ENCODE peak calls at places on chromosomes 5 and 9, in seven cellular contexts. M is ELR; D is stimulated activated naive CD8-positive, alpha-beta T cell treated with anti-CD3 and anti-CD28 coated beads, Interleukin-15, amount 100 ng/mL, for 72 hours; X is left ventricle myocardium inferior; L is foreskin keratinocyte; A is NCI-H2107; H is NCI-H2081. J is an unnamed sample.

GRCh38 chr5:566636-567309 is 42.5 kb upstream of the SLC9A3 start:
- DNase-seq in M (no peak), D (no peak), X (no peak), L (no peak), A (no peak), H (no peak), J (no peak)

GRCh38 chr9:108830292-108830691 is 25.5 kb downstream of the ACTL7B start:
- DNase-seq in M (peak), D (no peak), X (no peak), L (peak), A (no peak), H (no peak), J (no peak)

GRCh38 chr9:16515879-16516289 is 354.6 kb downstream of the BNC2 start:
- DNase-seq in M (no peak), D (no peak), X (no peak), L (no peak), A (no peak), H (no peak), J (no peak)

GRCh38 chr5:52789378-52789777 is 1.7 kb downstream of the ITGA1 start:
- DNase-seq in M (no peak), D (no peak), X (no peak), L (no peak), A (no peak), H (no peak), J (no peak)

GRCh38 chr9:14692536-14692917 is 705 bp downstream of the ZDHHC21 start:
- DNase-seq in M (peak), D (no peak), X (no peak), L (no peak), A (no peak), H (peak), J (no peak)

GRCh38 chr5:172713113-172713808 is 57.7 kb downstream of the DUSP1 start:
- DNase-seq in M (peak), D (peak), X (peak), L (no peak), A (no peak), H (no peak), J (peak)

GRCh38 chr9:98972641-98973545 is 29.2 kb downstream of the COL15A1 start:
- DNase-seq in M (no peak), D (no peak), X (no peak), L (no peak), A (no peak), H (no peak), J (no peak)

GRCh38 chr5:133086366-133086875 is 34.6 kb downstream of the HSPA4 start:
- DNase-seq in M (no peak), D (no peak), X (no peak), L (no peak), A (no peak), H (no peak), J (no peak)

GRCh38 chr5:43000198-43000840 is 39.8 kb downstream of the ANXA2R start:
- DNase-seq in M (peak), D (no peak), X (no peak), L (no peak), A (no peak), H (no peak), J (no peak)

GRCh38 chr9:134663753-134664415 is 22.3 kb downstream of the COL5A1 start:
- DNase-seq in M (no peak), D (no peak), X (peak), L (no peak), A (no peak), H (no peak), J (no peak)

GRCh38 chr5:130278136-130278535 is 373.9 kb downstream of the CHSY3 start:
- DNase-seq in M (no peak), D (no peak), X (no peak), L (no peak), A (no peak), H (no peak), J (no peak)

GRCh38 chr9:107749787-107750444 is 260.3 kb upstream of the KLF4 start:
- DNase-seq in M (peak), D (no peak), X (peak), L (peak), A (no peak), H (peak), J (no peak)

GRCh38 chr9:111979561-111979960 is 82.9 kb downstream of the UGCG start:
- DNase-seq in M (no peak), D (no peak), X (no peak), L (no peak), A (no peak), H (no peak), J (no peak)

GRCh38 chr9:95075700-95076099 is 241.8 kb downstream of the FANCC start:
- DNase-seq in M (no peak), D (no peak), X (no peak), L (no peak), A (no peak), H (no peak), J (no peak)

J was measured in effector memory CD8-positive, alpha-beta T cell.